ENCODE peak calls at places on chromosomes 1 and 21, in five cellular contexts. J, I, W, X and O are unnamed samples.

GRCh38 chr1:229203030-229203751 is 67.7 kb upstream of the RAB4A start:
- DNase-seq in I (peak; percentile 94), W (peak; percentile 52), X (peak; percentile 82), J (no peak), O (peak; percentile 55)

GRCh38 chr1:40096977-40097782 is at the start of gene PPT1:
- DNase-seq in I (peak; percentile 56), X (peak; percentile 89), W (peak; percentile 91), J (peak; percentile 7), O (peak; percentile 90)

GRCh38 chr1:152034654-152035405 is 2.0 kb downstream of the S100A11 start:
- DNase-seq in W (peak; percentile 92), I (peak; percentile 61), J (peak; percentile 57), X (peak; percentile 87), O (peak; percentile 49)

GRCh38 chr1:192952646-192953045 is 106.5 kb downstream of the UCHL5 start:
- DNase-seq in X (no peak), I (no peak), J (no peak), W (no peak), O (no peak)

GRCh38 chr1:217133958-217134856 is 411.0 kb upstream of the ESRRG start:
- DNase-seq in W (no peak), J (no peak), X (peak; percentile 63), I (no peak), O (peak; percentile 59)

GRCh38 chr1:162502928-162503327 is 5.3 kb downstream of the UHMK1 start:
- DNase-seq in J (no peak), W (no peak), X (no peak), I (no peak), O (no peak)

GRCh38 chr1:200245492-200245891 is 164.3 kb downstream of the ZNF281 start:
- DNase-seq in X (no peak), J (no peak), I (no peak), W (peak; percentile 23), O (no peak)

GRCh38 chr1:12206792-12207424 is 22.9 kb upstream of the VPS13D start:
- DNase-seq in I (no peak), W (no peak), X (no peak), J (no peak), O (no peak)

GRCh38 chr1:232766224-232766890 is 38.9 kb upstream of the MAP10 start:
- DNase-seq in X (no peak), I (no peak), W (no peak), J (no peak), O (no peak)

GRCh38 chr1:54595956-54596498 is 27.3 kb downstream of the FAM151A start:
- DNase-seq in W (no peak), J (no peak), X (no peak), I (no peak), O (no peak)

GRCh38 chr21:42337276-42337675 is 13.5 kb downstream of the TFF2 start:
- DNase-seq in I (no peak), W (no peak), J (no peak), X (peak; percentile 14), O (no peak)

GRCh38 chr1:205971082-205971481 is 27.8 kb upstream of the SLC26A9 start:
- DNase-seq in X (no peak), I (no peak), W (no peak), J (no peak), O (no peak)

GRCh38 chr1:228150021-228150457 is 309 bp downstream of the GJC2 start:
- DNase-seq in I (no peak), X (no peak), W (no peak), J (no peak), O (peak; percentile 47)

GRCh38 chr1:111843177-111843576 is 87.5 kb downstream of the DDX20 start:
- DNase-seq in W (no peak), J (no peak), I (no peak), X (no peak), O (no peak)

GRCh38 chr1:30413111-30413440 is 310.3 kb downstream of the MATN1 start:
- DNase-seq in W (no peak), I (no peak), X (peak; percentile 28), J (no peak), O (no peak)

GRCh38 chr1:179353546-179353945 is 12.2 kb upstream of the AXDND1 start:
- DNase-seq in J (no peak), W (peak; percentile 16), X (no peak), I (no peak), O (no peak)

GRCh38 chr1:223870617-223871574 is 25.1 kb upstream of the TP53BP2 start:
- DNase-seq in I (no peak), W (peak; percentile 90), J (no peak), X (no peak), O (no peak)

GRCh38 chr1:52842643-52843310 is at the start of gene ZYG11A:
- DNase-seq in X (peak; percentile 84), J (no peak), I (peak; percentile 14), W (peak; percentile 97), O (peak; percentile 97)

GRCh38 chr21:25837545-25838263 is 102.9 kb downstream of the GABPA start:
- DNase-seq in J (no peak), W (no peak), X (no peak), I (no peak), O (no peak)

GRCh38 chr1:52659356-52659755 is 26.4 kb downstream of the SHISAL2A start:
- DNase-seq in I (no peak), X (no peak), W (no peak), J (peak; percentile 38), O (no peak)

GRCh38 chr21:36446296-36446695 is 33.6 kb downstream of the CLDN14 start:
- DNase-seq in X (no peak), J (no peak), I (no peak), W (no peak), O (no peak)

GRCh38 chr1:181044449-181044966 is 10.7 kb downstream of the MR1 start:
- DNase-seq in W (no peak), J (peak; percentile 60), I (peak; percentile 82), X (no peak), O (no peak)

GRCh38 chr1:236522937-236523703 is 662 bp upstream of the LGALS8 start:
- DNase-seq in I (peak; percentile 54), X (peak; percentile 63), J (no peak), W (peak; percentile 22), O (no peak)

GRCh38 chr21:28436286-28436932 is 556.3 kb downstream of the LTN1 start:
- DNase-seq in I (no peak), J (no peak), W (no peak), X (no peak), O (no peak)

GRCh38 chr1:97038410-97038809 is 316.8 kb downstream of the PTBP2 start:
- DNase-seq in J (no peak), W (no peak), X (no peak), I (no peak), O (no peak)

GRCh38 chr1:179081696-179082307 is at the start of gene TOR3A:
- DNase-seq in I (peak; percentile 81), J (peak; percentile 81), X (peak; percentile 93), W (peak; percentile 94), O (peak; percentile 94)

GRCh38 chr1:219927956-219928790 is at the start of gene SLC30A10:
- DNase-seq in I (peak; percentile 4), X (peak; percentile 67), W (peak; percentile 88), J (no peak), O (peak; percentile 88)

GRCh38 chr1:29636936-29637335 is 400.6 kb downstream of the PTPRU start:
- DNase-seq in X (no peak), I (no peak), J (no peak), W (no peak), O (no peak)

GRCh38 chr1:162973381-162973795 is 95.8 kb upstream of the RGS4 start:
- DNase-seq in X (no peak), W (no peak), J (no peak), I (no peak), O (no peak)

GRCh38 chr1:221829327-221830011 is 87.6 kb upstream of the DUSP10 start:
- DNase-seq in J (no peak), W (no peak), X (no peak), I (no peak), O (no peak)

DNA sequence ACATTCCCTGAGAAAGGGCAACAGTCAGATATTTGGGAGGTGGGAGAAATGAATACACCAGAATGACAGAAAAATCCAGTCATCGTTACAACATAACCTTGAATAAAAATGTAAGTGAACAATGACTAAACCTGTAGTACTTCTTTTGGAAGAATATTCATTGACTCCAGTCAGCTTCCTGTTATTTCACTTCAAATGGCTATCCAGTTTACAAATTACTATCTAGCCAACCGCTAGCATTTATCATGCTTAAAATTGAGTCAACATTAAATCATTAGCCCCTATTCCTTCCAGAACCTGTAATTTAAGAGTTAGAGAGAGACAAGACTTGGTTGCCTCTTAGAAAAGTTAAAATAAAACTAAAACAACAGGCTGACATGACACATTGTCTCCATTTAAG is 33.6 kb downstream of the WLS start:
- DNase-seq in W (no peak), I (no peak), X (no peak), J (no peak), O (no peak)
- TF ChIP-seq GABPA in W (no peak), I (no peak), X (no peak), J (no peak), O (no peak)

DNA sequence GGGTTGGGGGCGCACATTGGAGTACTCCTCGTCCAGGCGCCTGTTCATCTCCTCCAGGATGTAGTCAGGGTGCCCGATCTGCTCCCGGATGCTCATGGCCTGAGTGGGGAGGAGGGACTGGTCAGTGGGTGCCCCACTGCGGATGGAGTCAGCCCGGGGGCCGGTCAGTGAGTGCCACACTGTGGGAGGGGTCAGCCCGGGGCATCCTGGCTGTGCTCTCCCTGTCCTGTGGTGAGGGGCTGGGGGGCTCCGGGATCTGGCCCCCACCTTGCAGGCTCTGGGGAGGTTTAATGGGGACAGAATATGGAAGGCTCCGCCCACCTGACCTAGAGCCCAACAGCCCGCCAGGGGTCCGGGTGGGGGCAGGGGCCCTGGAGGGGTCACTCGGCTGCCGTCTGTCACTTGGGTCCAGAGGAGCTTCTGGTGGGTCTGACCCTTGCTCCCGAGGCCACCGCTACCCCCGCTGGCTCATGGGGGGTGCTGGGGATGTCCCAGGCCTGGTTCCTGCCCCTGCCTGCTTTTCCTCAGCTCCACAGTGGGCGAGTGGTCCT is 8.8 kb downstream of the PRXL2B start:
- DNase-seq in I (no peak), J (no peak), X (no peak), W (no peak), O (peak; percentile 28)
- TF ChIP-seq USF2 in I (no peak), J (no peak), X (no peak), W (no peak), O (no peak)

GRCh38 chr1:109247401-109248365 is 1.7 kb upstream of the CELSR2 start:
- DNase-seq in X (no peak), J (no peak), I (no peak), W (no peak), O (peak; percentile 5)
- TF ChIP-seq GABPA in X (no peak), J (no peak), I (no peak), W (no peak), O (no peak)

DNA sequence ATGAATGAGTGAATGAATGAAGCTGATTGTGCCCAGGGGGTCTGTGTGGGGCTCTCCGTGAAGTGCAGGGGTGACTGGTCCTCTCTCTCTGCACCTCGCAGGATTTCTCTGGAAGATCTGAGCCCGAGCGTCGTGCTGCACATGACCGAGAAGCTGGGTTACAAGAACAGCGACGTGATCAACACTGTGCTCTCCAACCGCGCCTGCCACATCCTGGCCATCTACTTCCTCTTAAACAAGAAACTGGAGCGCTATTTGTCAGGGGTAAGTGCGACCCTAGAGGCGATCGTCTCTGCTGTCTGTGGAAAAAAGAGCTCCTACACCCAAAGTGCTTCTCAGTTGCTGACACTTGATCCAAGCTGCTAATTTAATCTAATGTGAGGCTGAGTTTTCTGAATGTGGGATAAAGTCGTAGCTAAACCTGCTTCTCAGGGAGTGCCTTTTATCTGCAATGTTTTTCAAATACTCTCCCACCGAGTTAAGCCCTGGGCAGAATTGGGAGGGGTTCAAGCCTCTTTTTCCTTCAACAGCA is 101.7 kb downstream of the HUNK start:
- DNase-seq in W (no peak), J (no peak), I (no peak), X (no peak), O (no peak)
- TF ChIP-seq USF2 in W (no peak), J (no peak), I (no peak), X (no peak), O (no peak)

GRCh38 chr1:79663916-79664315 is 657.4 kb upstream of the ADGRL4 start:
- DNase-seq in W (no peak), J (no peak), I (no peak), X (no peak), O (no peak)
- TF ChIP-seq GABPA in W (no peak), J (no peak), I (no peak), X (no peak), O (no peak)